ENCODE peak calls at places on chromosomes 7 and 10, in ten cellular contexts. One of them, this sample, is unnamed.

GRCh38 chr10:113616244-113617074 is 47.4 kb downstream of the NRAP start:
- DNase-seq in fibroblast of lung: no peak
- DNase-seq in spleen: no peak
- DNase-seq in OCI-LY7: peak; percentile 1
- DNase-seq in GM23338: peak; percentile 71
- DNase-seq in Peyer's patch: no peak
- DNase-seq in MM.1S: no peak
- DNase-seq in GM06990: no peak
- DNase-seq in lower lobe of right lung: no peak
- DNase-seq in CD8-positive, alpha-beta T cell: no peak
- DNase-seq in this sample: peak; percentile 12

GRCh38 chr10:20970044-20970443 is 72.9 kb upstream of the NEBL start:
- DNase-seq in GM06990: no peak
- DNase-seq in OCI-LY7: peak; percentile 27
- DNase-seq in GM23338: no peak
- DNase-seq in Peyer's patch: no peak
- DNase-seq in lower lobe of right lung: no peak
- DNase-seq in CD8-positive, alpha-beta T cell: no peak
- DNase-seq in fibroblast of lung: peak; percentile 43
- DNase-seq in spleen: no peak
- DNase-seq in MM.1S: no peak
- DNase-seq in this sample: peak; percentile 87

GRCh38 chr10:121171825-121172224 is 320.7 kb downstream of the WDR11 start:
- DNase-seq in lower lobe of right lung: no peak
- DNase-seq in GM23338: no peak
- DNase-seq in GM06990: no peak
- DNase-seq in MM.1S: no peak
- DNase-seq in spleen: no peak
- DNase-seq in OCI-LY7: no peak
- DNase-seq in Peyer's patch: no peak
- DNase-seq in CD8-positive, alpha-beta T cell: no peak
- DNase-seq in fibroblast of lung: no peak
- DNase-seq in this sample: no peak

GRCh38 chr10:97861351-97861750 is 11.7 kb downstream of the GOLGA7B start:
- DNase-seq in spleen: peak; percentile 24
- DNase-seq in Peyer's patch: no peak
- DNase-seq in CD8-positive, alpha-beta T cell: no peak
- DNase-seq in GM23338: no peak
- DNase-seq in lower lobe of right lung: no peak
- DNase-seq in GM06990: no peak
- DNase-seq in OCI-LY7: no peak
- DNase-seq in fibroblast of lung: peak; percentile 64
- DNase-seq in MM.1S: no peak
- DNase-seq in this sample: peak; percentile 78

GRCh38 chr7:140525741-140526140 is 46.4 kb upstream of the MKRN1 start:
- DNase-seq in GM06990: no peak
- DNase-seq in Peyer's patch: peak; percentile 66
- DNase-seq in CD8-positive, alpha-beta T cell: peak; percentile 32
- DNase-seq in lower lobe of right lung: no peak
- DNase-seq in fibroblast of lung: peak; percentile 83
- DNase-seq in MM.1S: peak; percentile 39
- DNase-seq in spleen: no peak
- DNase-seq in GM23338: no peak
- DNase-seq in OCI-LY7: no peak
- DNase-seq in this sample: peak; percentile 48

GRCh38 chr7:106717254-106717996 is 56.5 kb upstream of the CCDC71L start:
- DNase-seq in GM06990: no peak
- DNase-seq in CD8-positive, alpha-beta T cell: no peak
- DNase-seq in spleen: no peak
- DNase-seq in Peyer's patch: no peak
- DNase-seq in MM.1S: no peak
- DNase-seq in OCI-LY7: no peak
- DNase-seq in GM23338: no peak
- DNase-seq in lower lobe of right lung: no peak
- DNase-seq in fibroblast of lung: peak; percentile 26
- DNase-seq in this sample: no peak

GRCh38 chr10:63573068-63573697 is 52.0 kb downstream of the REEP3 start:
- DNase-seq in GM06990: peak; percentile 9
- DNase-seq in fibroblast of lung: peak; percentile 76
- DNase-seq in GM23338: no peak
- DNase-seq in Peyer's patch: no peak
- DNase-seq in OCI-LY7: no peak
- DNase-seq in CD8-positive, alpha-beta T cell: no peak
- DNase-seq in MM.1S: peak; percentile 70
- DNase-seq in spleen: no peak
- DNase-seq in lower lobe of right lung: no peak
- DNase-seq in this sample: no peak

GRCh38 chr10:73597346-73597745 is 6.2 kb upstream of the USP54 start:
- DNase-seq in fibroblast of lung: peak; percentile 75
- DNase-seq in lower lobe of right lung: no peak
- DNase-seq in Peyer's patch: no peak
- DNase-seq in GM23338: no peak
- DNase-seq in OCI-LY7: no peak
- DNase-seq in CD8-positive, alpha-beta T cell: no peak
- DNase-seq in MM.1S: no peak
- DNase-seq in spleen: no peak
- DNase-seq in GM06990: no peak
- DNase-seq in this sample: peak; percentile 59

DNA sequence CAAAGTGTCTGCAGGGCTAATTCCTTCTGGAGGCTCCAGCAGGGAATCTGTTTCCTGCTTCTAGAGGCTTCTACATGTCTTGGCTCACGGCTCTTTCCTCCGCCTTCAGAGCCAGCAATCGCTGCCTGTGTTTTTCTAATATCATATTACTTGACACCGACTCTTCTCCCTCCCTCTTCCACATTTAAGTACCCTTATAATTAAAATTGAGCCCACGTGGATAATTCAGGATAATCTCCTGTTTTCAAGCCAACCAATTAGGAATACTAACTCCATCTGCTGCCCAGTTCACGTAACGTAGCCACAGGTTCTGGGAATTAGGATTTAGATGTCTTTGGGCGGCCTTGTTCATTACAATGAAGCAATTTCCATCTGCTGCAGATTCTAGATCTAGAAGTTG is 372.2 kb downstream of the DPP6 start:
- DNase-seq in OCI-LY7: no peak
- DNase-seq in MM.1S: no peak
- DNase-seq in GM23338: no peak
- DNase-seq in spleen: no peak
- DNase-seq in Peyer's patch: no peak
- DNase-seq in GM06990: no peak
- DNase-seq in lower lobe of right lung: no peak
- DNase-seq in CD8-positive, alpha-beta T cell: no peak
- DNase-seq in fibroblast of lung: no peak
- DNase-seq in this sample: no peak
- TF ChIP-seq CTCF in OCI-LY7: no peak
- TF ChIP-seq CTCF in MM.1S: no peak
- TF ChIP-seq CTCF in GM23338: no peak
- TF ChIP-seq CTCF in spleen: no peak
- TF ChIP-seq CTCF in Peyer's patch: no peak
- TF ChIP-seq CTCF in GM06990: no peak
- TF ChIP-seq CTCF in lower lobe of right lung: no peak
- TF ChIP-seq CTCF in CD8-positive, alpha-beta T cell: no peak
- TF ChIP-seq CTCF in fibroblast of lung: no peak
- TF ChIP-seq CTCF in this sample: no peak

GRCh38 chr10:117222552-117223412 is 18.1 kb upstream of the SLC18A2 start:
- DNase-seq in lower lobe of right lung: no peak
- DNase-seq in OCI-LY7: no peak
- DNase-seq in GM06990: no peak
- DNase-seq in fibroblast of lung: no peak
- DNase-seq in CD8-positive, alpha-beta T cell: no peak
- DNase-seq in GM23338: no peak
- DNase-seq in Peyer's patch: no peak
- DNase-seq in MM.1S: no peak
- DNase-seq in spleen: no peak
- DNase-seq in this sample: no peak

GRCh38 chr10:117223413-117224035 is 17.4 kb upstream of the SLC18A2 start:
- DNase-seq in spleen: no peak
- DNase-seq in GM06990: no peak
- DNase-seq in OCI-LY7: no peak
- DNase-seq in CD8-positive, alpha-beta T cell: no peak
- DNase-seq in lower lobe of right lung: no peak
- DNase-seq in MM.1S: no peak
- DNase-seq in GM23338: no peak
- DNase-seq in Peyer's patch: no peak
- DNase-seq in fibroblast of lung: no peak
- DNase-seq in this sample: no peak

GRCh38 chr10:117226813-117227451 is 14.0 kb upstream of the SLC18A2 start:
- DNase-seq in GM06990: no peak
- DNase-seq in spleen: peak; percentile 79
- DNase-seq in CD8-positive, alpha-beta T cell: no peak
- DNase-seq in MM.1S: no peak
- DNase-seq in Peyer's patch: no peak
- DNase-seq in fibroblast of lung: no peak
- DNase-seq in lower lobe of right lung: peak; percentile 55
- DNase-seq in GM23338: peak; percentile 89
- DNase-seq in OCI-LY7: no peak
- DNase-seq in this sample: peak; percentile 41

GRCh38 chr10:117224036-117224430 is 16.9 kb upstream of the SLC18A2 start:
- DNase-seq in MM.1S: no peak
- DNase-seq in GM06990: no peak
- DNase-seq in spleen: no peak
- DNase-seq in GM23338: no peak
- DNase-seq in Peyer's patch: no peak
- DNase-seq in CD8-positive, alpha-beta T cell: no peak
- DNase-seq in fibroblast of lung: no peak
- DNase-seq in OCI-LY7: no peak
- DNase-seq in lower lobe of right lung: no peak
- DNase-seq in this sample: peak; percentile 51

DNA sequence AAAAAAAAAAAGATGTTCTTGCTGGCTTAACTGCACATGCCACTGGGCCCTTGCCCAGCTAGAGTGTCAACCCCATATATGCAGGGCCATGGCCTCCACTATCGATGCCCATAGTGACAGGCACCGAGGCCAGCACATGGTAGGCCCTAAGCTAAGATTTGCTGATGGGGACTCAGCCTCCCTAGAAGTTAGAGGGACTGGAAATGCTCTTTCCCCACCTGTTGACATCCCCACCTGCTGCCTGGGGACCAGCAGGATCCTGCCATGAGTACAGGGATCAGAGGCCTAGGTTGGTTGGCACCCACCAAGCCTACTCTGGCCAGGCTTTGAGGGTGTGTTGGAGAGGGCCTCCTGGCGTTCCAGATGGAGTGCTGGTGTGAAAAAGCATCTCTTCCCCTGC is 16.0 kb upstream of the SLC18A2 start:
- DNase-seq in CD8-positive, alpha-beta T cell: no peak
- DNase-seq in GM23338: no peak
- DNase-seq in Peyer's patch: no peak
- DNase-seq in spleen: no peak
- DNase-seq in fibroblast of lung: no peak
- DNase-seq in MM.1S: no peak
- DNase-seq in OCI-LY7: no peak
- DNase-seq in GM06990: no peak
- DNase-seq in lower lobe of right lung: no peak
- DNase-seq in this sample: no peak
- H3K4me3 ChIP-seq in CD8-positive, alpha-beta T cell: no peak overlapping the region
- H3K4me3 ChIP-seq in GM23338: no peak overlapping the region
- H3K4me3 ChIP-seq in Peyer's patch: no peak overlapping the region
- H3K4me3 ChIP-seq in spleen: no peak overlapping the region
- H3K4me3 ChIP-seq in fibroblast of lung: no peak overlapping the region
- H3K4me3 ChIP-seq in MM.1S: no peak overlapping the region
- H3K4me3 ChIP-seq in OCI-LY7: no peak overlapping the region
- H3K4me3 ChIP-seq in GM06990: no peak overlapping the region
- H3K4me3 ChIP-seq in lower lobe of right lung: no peak overlapping the region
- H3K4me3 ChIP-seq in this sample: no peak overlapping the region

GRCh38 chr10:128324468-128324867 is 198.2 kb upstream of the MKI67 start:
- DNase-seq in GM06990: no peak
- DNase-seq in spleen: no peak
- DNase-seq in Peyer's patch: no peak
- DNase-seq in lower lobe of right lung: no peak
- DNase-seq in OCI-LY7: no peak
- DNase-seq in fibroblast of lung: no peak
- DNase-seq in CD8-positive, alpha-beta T cell: no peak
- DNase-seq in GM23338: no peak
- DNase-seq in MM.1S: no peak
- DNase-seq in this sample: no peak

GRCh38 chr10:128325788-128326187 is 199.6 kb upstream of the MKI67 start:
- DNase-seq in GM06990: no peak
- DNase-seq in CD8-positive, alpha-beta T cell: no peak
- DNase-seq in Peyer's patch: no peak
- DNase-seq in fibroblast of lung: no peak
- DNase-seq in MM.1S: no peak
- DNase-seq in spleen: no peak
- DNase-seq in lower lobe of right lung: no peak
- DNase-seq in GM23338: no peak
- DNase-seq in OCI-LY7: no peak
- DNase-seq in this sample: no peak

GRCh38 chr10:128322950-128323349 is 196.7 kb upstream of the MKI67 start:
- DNase-seq in OCI-LY7: no peak
- DNase-seq in GM06990: no peak
- DNase-seq in GM23338: no peak
- DNase-seq in CD8-positive, alpha-beta T cell: no peak
- DNase-seq in spleen: no peak
- DNase-seq in fibroblast of lung: no peak
- DNase-seq in Peyer's patch: no peak
- DNase-seq in lower lobe of right lung: no peak
- DNase-seq in MM.1S: no peak
- DNase-seq in this sample: no peak

GRCh38 chr10:128322106-128322505 is 195.9 kb upstream of the MKI67 start:
- DNase-seq in GM06990: no peak
- DNase-seq in MM.1S: no peak
- DNase-seq in OCI-LY7: no peak
- DNase-seq in spleen: no peak
- DNase-seq in lower lobe of right lung: no peak
- DNase-seq in CD8-positive, alpha-beta T cell: no peak
- DNase-seq in Peyer's patch: no peak
- DNase-seq in fibroblast of lung: no peak
- DNase-seq in GM23338: no peak
- DNase-seq in this sample: no peak

DNA sequence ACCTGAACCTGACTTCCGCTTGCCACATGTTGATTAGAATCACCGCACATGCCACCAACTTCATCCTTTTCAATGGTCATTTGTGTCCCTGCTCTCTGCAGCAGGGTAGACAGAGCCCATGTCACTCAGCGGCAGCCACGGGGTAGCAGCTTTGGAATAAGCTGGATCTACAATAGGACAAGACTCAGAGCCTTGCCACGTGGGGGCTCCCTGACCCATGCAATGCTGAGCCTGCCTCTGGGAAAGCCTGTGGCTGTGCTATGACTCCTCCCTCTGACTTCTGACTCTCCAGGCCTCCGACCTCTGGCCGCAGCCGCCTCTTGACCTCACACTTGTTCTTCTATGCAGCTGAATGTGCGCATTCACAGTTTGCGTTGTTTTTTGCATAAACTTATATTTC is 197.8 kb upstream of the MKI67 start:
- DNase-seq in GM06990: no peak
- DNase-seq in CD8-positive, alpha-beta T cell: no peak
- DNase-seq in fibroblast of lung: no peak
- DNase-seq in MM.1S: peak; percentile 11
- DNase-seq in spleen: no peak
- DNase-seq in OCI-LY7: no peak
- DNase-seq in Peyer's patch: no peak
- DNase-seq in GM23338: peak; percentile 66
- DNase-seq in lower lobe of right lung: no peak
- DNase-seq in this sample: no peak
- TF ChIP-seq CTCF in GM06990: no peak
- TF ChIP-seq CTCF in CD8-positive, alpha-beta T cell: no peak
- TF ChIP-seq CTCF in fibroblast of lung: no peak
- TF ChIP-seq CTCF in MM.1S: peak; percentile 8
- TF ChIP-seq CTCF in spleen: no peak
- TF ChIP-seq CTCF in OCI-LY7: no peak
- TF ChIP-seq CTCF in Peyer's patch: no peak
- TF ChIP-seq CTCF in GM23338: peak; percentile 25
- TF ChIP-seq CTCF in lower lobe of right lung: peak; percentile 20
- TF ChIP-seq CTCF in this sample: no peak

DNA sequence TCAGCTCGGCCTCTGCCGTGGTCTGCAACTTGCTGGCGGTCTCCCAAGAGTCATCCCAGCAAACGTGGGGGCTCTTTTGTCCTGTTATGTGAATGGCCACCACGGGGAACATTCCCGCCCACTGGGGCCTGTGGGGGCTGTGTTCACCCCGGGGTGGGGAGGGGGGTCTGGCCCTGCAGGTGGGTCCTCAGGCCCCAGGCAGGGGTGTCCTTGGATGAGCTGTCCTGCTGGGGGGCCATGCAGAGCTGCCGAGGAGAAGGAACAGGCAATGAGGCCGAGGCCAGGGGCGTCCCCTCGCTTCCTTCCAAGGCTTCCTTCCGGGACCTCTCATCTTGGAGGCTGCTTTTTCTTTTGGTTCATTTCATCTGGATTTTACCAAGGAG is 24.4 kb upstream of the PITRM1 start:
- DNase-seq in CD8-positive, alpha-beta T cell: no peak
- DNase-seq in lower lobe of right lung: no peak
- DNase-seq in MM.1S: no peak
- DNase-seq in GM23338: no peak
- DNase-seq in OCI-LY7: no peak
- DNase-seq in fibroblast of lung: no peak
- DNase-seq in Peyer's patch: no peak
- DNase-seq in spleen: peak; percentile 73
- DNase-seq in GM06990: no peak
- DNase-seq in this sample: no peak
- H3K4me3 ChIP-seq in CD8-positive, alpha-beta T cell: peak overlapping the region; percentile 26
- H3K4me3 ChIP-seq in lower lobe of right lung: peak overlapping the region; percentile 18
- H3K4me3 ChIP-seq in MM.1S: peak overlapping the region; percentile 46
- H3K4me3 ChIP-seq in GM23338: no peak overlapping the region
- H3K4me3 ChIP-seq in OCI-LY7: no peak overlapping the region
- H3K4me3 ChIP-seq in fibroblast of lung: no peak overlapping the region
- H3K4me3 ChIP-seq in Peyer's patch: no peak overlapping the region
- H3K4me3 ChIP-seq in spleen: peak overlapping the region; percentile 43
- H3K4me3 ChIP-seq in GM06990: no peak overlapping the region
- H3K4me3 ChIP-seq in this sample: no peak overlapping the region

This sample was measured in bronchial epithelial cell.